ENCODE peak calls at places on chromosomes 5 and 9, in seven cellular contexts. O is NCI-H345, N is PC-3, R is NCI-H2171, F is NCI-H510A treated with DMSO at 0.1 percent for 48 hours, Q is posterior vena cava, D is T follicular helper cell. U is an unnamed sample.

GRCh38 chr5:167833456-167833855 is 458.0 kb upstream of the WWC1 start:
- DNase-seq in O (no peak), N (no peak), R (no peak), F (no peak), Q (no peak), D (no peak), U (no peak)

GRCh38 chr9:90167920-90168319 is 474.7 kb downstream of the DIRAS2 start:
- DNase-seq in O (peak), N (no peak), R (no peak), F (peak), Q (no peak), D (no peak), U (no peak)

GRCh38 chr9:37486616-37487544 is 1.1 kb downstream of the POLR1E start:
- DNase-seq in O (no peak), N (peak), R (no peak), F (peak), Q (no peak), D (no peak), U (no peak)

GRCh38 chr5:143404416-143405062 is 1.1 kb upstream of the NR3C1 start:
- DNase-seq in O (peak), N (peak), R (peak), F (peak), Q (peak), D (peak), U (no peak)

GRCh38 chr9:91427873-91428272 is 4.2 kb upstream of the NFIL3 start:
- DNase-seq in O (no peak), N (peak), R (no peak), F (no peak), Q (no peak), D (no peak), U (no peak)

GRCh38 chr5:67941750-67942450 is 273.7 kb upstream of the PIK3R1 start:
- DNase-seq in O (no peak), N (no peak), R (no peak), F (no peak), Q (no peak), D (no peak), U (peak)

GRCh38 chr5:51734677-51735076 is 351.4 kb downstream of the ISL1 start:
- DNase-seq in O (no peak), N (peak), R (no peak), F (no peak), Q (no peak), D (no peak), U (no peak)

GRCh38 chr9:106668534-106668933 is 194.4 kb upstream of the ZNF462 start:
- DNase-seq in O (no peak), N (no peak), R (no peak), F (no peak), Q (no peak), D (no peak), U (no peak)

GRCh38 chr9:28234133-28234898 is 661.0 kb upstream of the C9orf72 start:
- DNase-seq in O (no peak), N (no peak), R (no peak), F (no peak), Q (no peak), D (no peak), U (no peak)

GRCh38 chr9:32644698-32645097 is 9.2 kb upstream of the TAF1L start:
- DNase-seq in O (no peak), N (peak), R (no peak), F (no peak), Q (no peak), D (no peak), U (no peak)

GRCh38 chr9:117084221-117084620 is 330.6 kb downstream of the ASTN2 start:
- DNase-seq in O (no peak), N (no peak), R (no peak), F (no peak), Q (no peak), D (no peak), U (no peak)

GRCh38 chr5:4977421-4977820 is 162.7 kb upstream of the ADAMTS16 start:
- DNase-seq in O (no peak), N (no peak), R (no peak), F (no peak), Q (no peak), D (no peak), U (no peak)

GRCh38 chr5:151592855-151593408 is 1.8 kb upstream of the FAT2 start:
- DNase-seq in O (no peak), N (no peak), R (no peak), F (no peak), Q (no peak), D (no peak), U (no peak)

GRCh38 chr5:16149621-16150020 is 30.0 kb downstream of the MARCHF11 start:
- DNase-seq in O (no peak), N (no peak), R (no peak), F (no peak), Q (no peak), D (no peak), U (no peak)

GRCh38 chr5:170225326-170226137 is 7.3 kb upstream of the C5orf58 start:
- DNase-seq in O (peak), N (peak), R (peak), F (peak), Q (peak), D (peak), U (peak)

GRCh38 chr5:122163151-122164069 is 34.1 kb downstream of the ZNF474 start:
- DNase-seq in O (no peak), N (peak), R (no peak), F (no peak), Q (peak), D (no peak), U (peak)

GRCh38 chr9:21558079-21558478 is 76.0 kb upstream of the IFNE start:
- DNase-seq in O (no peak), N (no peak), R (no peak), F (no peak), Q (no peak), D (no peak), U (no peak)

GRCh38 chr9:120522558-120522957 is 57.4 kb downstream of the CDK5RAP2 start:
- DNase-seq in O (no peak), N (no peak), R (no peak), F (no peak), Q (no peak), D (no peak), U (no peak)

GRCh38 chr9:85430659-85431370 is 310.9 kb downstream of the AGTPBP1 start:
- DNase-seq in O (no peak), N (no peak), R (no peak), F (no peak), Q (no peak), D (no peak), U (peak)

GRCh38 chr5:150626853-150627276 is 13.6 kb upstream of the SYNPO start:
- DNase-seq in O (no peak), N (no peak), R (no peak), F (no peak), Q (no peak), D (no peak), U (no peak)

GRCh38 chr9:10272830-10273229 is 340.0 kb downstream of the PTPRD start:
- DNase-seq in O (no peak), N (no peak), R (no peak), F (no peak), Q (no peak), D (no peak), U (no peak)

GRCh38 chr5:148920646-148921288 is 94.4 kb downstream of the ADRB2 start:
- DNase-seq in O (no peak), N (no peak), R (no peak), F (no peak), Q (no peak), D (no peak), U (no peak)

GRCh38 chr5:123916331-123917121 is 404.5 kb downstream of the CSNK1G3 start:
- DNase-seq in O (no peak), N (peak), R (no peak), F (peak), Q (no peak), D (no peak), U (peak)

GRCh38 chr5:52690236-52690685 is 97.5 kb upstream of the ITGA1 start:
- DNase-seq in O (no peak), N (no peak), R (no peak), F (no peak), Q (no peak), D (no peak), U (no peak)

GRCh38 chr9:124295097-124295794 is 37.5 kb downstream of the NEK6 start:
- DNase-seq in O (no peak), N (no peak), R (no peak), F (no peak), Q (no peak), D (no peak), U (no peak)

GRCh38 chr9:81566074-81566698 is 123.2 kb downstream of the TLE1 start:
- DNase-seq in O (no peak), N (no peak), R (no peak), F (no peak), Q (no peak), D (no peak), U (no peak)

GRCh38 chr9:8858250-8859161 is 1058.9 kb upstream of the DMAC1 start:
- DNase-seq in O (peak), N (no peak), R (no peak), F (peak), Q (peak), D (no peak), U (no peak)

GRCh38 chr5:32278403-32278802 is 34.3 kb downstream of the MTMR12 start:
- DNase-seq in O (no peak), N (no peak), R (no peak), F (no peak), Q (no peak), D (no peak), U (no peak)

GRCh38 chr5:54257366-54258118 is 52.8 kb downstream of the ARL15 start:
- DNase-seq in O (peak), N (no peak), R (no peak), F (peak), Q (no peak), D (no peak), U (no peak)

U was measured in HT-29.